ENCODE peak calls at places on chromosomes 3 and 15, in ten cellular contexts. W is mucosa of descending colon; J is PC-3; S is astrocyte of the spinal cord; V is CD4-positive, alpha-beta T cell; H is HCT116; F is progenitor cell of endocrine pancreas; Q is adrenal gland; O is fibroblast of mammary gland; K is endothelial cell. M is an unnamed sample.

GRCh38 chr3:79767194-79767952 is 425 bp downstream of the ROBO1 start:
- DNase-seq in W (no peak), J (peak; percentile 27), S (peak; percentile 52), V (no peak), H (no peak), F (no peak), Q (no peak), O (no peak), K (peak; percentile 32), M (peak; percentile 21)

GRCh38 chr3:117439812-117440211 is 730.2 kb downstream of the TUSC7 start:
- DNase-seq in W (no peak), J (peak; percentile 6), S (peak; percentile 9), V (no peak), H (no peak), F (no peak), Q (peak; percentile 22), O (peak; percentile 26), K (peak; percentile 16), M (no peak)

GRCh38 chr15:90889313-90889730 is 5.0 kb downstream of the FES start:
- DNase-seq in W (no peak), J (no peak), S (no peak), V (no peak), H (no peak), F (no peak), Q (no peak), O (no peak), K (no peak), M (no peak)

GRCh38 chr15:71447328-71448250 is 332.3 kb downstream of the THSD4 start:
- DNase-seq in W (no peak), J (peak; percentile 95), S (peak; percentile 42), V (no peak), H (peak; percentile 69), F (no peak), Q (no peak), O (peak; percentile 49), K (no peak), M (no peak)

GRCh38 chr3:55292360-55292759 is 194.7 kb downstream of the WNT5A start:
- DNase-seq in W (no peak), J (no peak), S (no peak), V (no peak), H (no peak), F (no peak), Q (no peak), O (no peak), K (no peak), M (no peak)

GRCh38 chr15:66673410-66674322 is 28.4 kb upstream of the SMAD6 start:
- DNase-seq in W (peak; percentile 93), J (no peak), S (no peak), V (peak; percentile 24), H (peak; percentile 60), F (no peak), Q (peak; percentile 56), O (no peak), K (peak; percentile 32), M (peak; percentile 67)

GRCh38 chr3:187932530-187932929 is 187.3 kb upstream of the BCL6 start:
- DNase-seq in W (no peak), J (no peak), S (no peak), V (no peak), H (no peak), F (no peak), Q (no peak), O (no peak), K (no peak), M (no peak)

GRCh38 chr3:133209871-133210550 is 171.8 kb downstream of the TMEM108 start:
- DNase-seq in W (no peak), J (peak; percentile 2), S (peak; percentile 56), V (no peak), H (no peak), F (no peak), Q (no peak), O (peak; percentile 30), K (no peak), M (no peak)

GRCh38 chr15:63836579-63836978 is 2.8 kb upstream of the HERC1 start:
- DNase-seq in W (no peak), J (no peak), S (peak; percentile 27), V (no peak), H (no peak), F (no peak), Q (no peak), O (no peak), K (no peak), M (no peak)

DNA sequence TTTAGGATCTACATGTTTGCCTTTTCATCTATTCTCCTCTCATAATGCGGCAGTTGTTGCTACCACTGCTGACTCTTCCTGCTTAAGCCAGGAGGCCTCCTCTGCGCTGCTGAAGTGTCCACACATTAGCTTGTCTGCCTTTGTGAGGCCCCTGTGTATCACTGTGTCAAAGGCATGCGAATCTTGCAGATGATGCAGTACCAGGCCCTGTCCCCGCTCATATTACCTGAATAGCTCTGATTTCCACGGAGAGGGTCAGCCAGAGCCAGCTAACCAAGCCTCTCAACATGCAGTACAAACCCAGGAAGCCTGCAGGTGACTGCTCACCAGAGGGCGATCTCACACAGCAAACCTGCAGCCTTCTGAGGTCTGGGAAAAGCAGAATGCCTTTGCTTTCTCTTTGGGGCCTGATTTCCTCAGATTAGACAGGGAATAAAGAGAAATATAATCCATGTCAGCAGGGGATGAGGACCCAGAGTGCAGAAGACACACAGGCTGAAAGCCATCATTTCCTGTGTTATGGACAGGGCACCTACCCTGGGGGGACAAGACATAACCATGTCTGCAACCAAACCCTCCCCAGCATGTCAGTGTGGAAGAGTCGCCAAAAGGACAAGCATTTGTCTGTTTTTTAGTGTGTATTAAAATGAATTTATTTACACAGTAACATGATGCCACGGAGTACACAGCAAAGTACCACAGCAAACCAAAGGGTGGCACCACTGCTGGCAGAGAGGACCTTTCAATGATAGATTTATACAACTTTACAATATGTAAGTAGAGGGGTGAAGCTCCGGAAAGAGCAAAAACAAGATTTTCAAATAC is 36.8 kb upstream of the TSPAN3 start:
- DNase-seq in W (peak; percentile 76), J (peak; percentile 69), S (peak; percentile 68), V (no peak), H (no peak), F (peak; percentile 34), Q (peak; percentile 58), O (peak; percentile 59), K (peak; percentile 57), M (peak; percentile 51)
- TF ChIP-seq CTCF in W (peak; percentile 51), J (peak; percentile 80), S (peak; percentile 86), V (peak; percentile 24), H (peak; percentile 75), F (peak; percentile 73), Q (peak; percentile 40), O (peak; percentile 80), K (no peak), M (peak; percentile 73)

DNA sequence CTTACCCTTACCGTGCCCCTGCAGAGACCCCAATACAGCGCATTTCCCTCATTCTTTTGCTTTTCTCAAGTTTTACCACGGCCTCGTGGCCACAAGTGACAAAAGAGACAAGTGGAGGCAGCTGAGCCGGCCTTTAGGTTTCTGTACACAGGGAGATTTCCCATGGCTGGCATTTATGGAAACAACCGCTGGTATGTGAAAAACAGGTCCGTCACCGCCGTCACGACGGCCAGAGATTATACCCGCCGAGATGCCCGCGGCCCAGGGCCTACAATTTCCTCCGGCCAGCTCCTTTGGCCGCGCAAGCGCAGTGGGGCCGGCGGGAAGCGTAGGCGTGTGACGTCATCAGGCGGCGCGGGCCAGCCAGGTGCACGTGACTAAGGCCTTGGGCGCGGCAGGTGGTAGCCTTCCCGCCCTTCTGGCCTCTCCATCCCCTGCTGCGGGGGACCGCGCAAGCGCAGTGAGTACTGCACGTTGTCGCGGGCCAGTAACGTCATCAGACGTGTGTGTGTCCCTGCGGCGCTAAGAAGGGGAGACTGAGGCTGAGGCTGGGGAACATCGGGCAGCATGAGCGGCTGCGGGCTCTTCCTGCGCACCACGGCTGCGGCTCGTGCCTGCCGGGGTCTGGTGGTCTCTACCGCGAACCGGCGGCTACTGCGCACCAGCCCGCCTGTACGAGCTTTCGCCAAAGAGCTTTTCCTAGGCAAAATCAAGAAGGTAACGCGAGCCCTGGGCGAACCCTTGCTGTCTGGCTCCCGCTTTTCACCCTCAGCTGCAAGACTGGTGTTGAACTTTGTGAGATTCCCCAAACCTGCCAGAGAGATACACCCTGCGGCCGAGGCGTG is at the start of gene ACAD9:
- DNase-seq in W (peak; percentile 99), J (peak; percentile 94), S (peak; percentile 97), V (peak; percentile 95), H (peak; percentile 96), F (peak; percentile 98), Q (peak; percentile 98), O (peak; percentile 97), K (peak; percentile 99), M (peak; percentile 97)
- TF ChIP-seq CTCF in W (peak; percentile 8), J (no peak), S (no peak), V (no peak), H (no peak), F (no peak), Q (no peak), O (no peak), K (no peak), M (no peak)

DNA sequence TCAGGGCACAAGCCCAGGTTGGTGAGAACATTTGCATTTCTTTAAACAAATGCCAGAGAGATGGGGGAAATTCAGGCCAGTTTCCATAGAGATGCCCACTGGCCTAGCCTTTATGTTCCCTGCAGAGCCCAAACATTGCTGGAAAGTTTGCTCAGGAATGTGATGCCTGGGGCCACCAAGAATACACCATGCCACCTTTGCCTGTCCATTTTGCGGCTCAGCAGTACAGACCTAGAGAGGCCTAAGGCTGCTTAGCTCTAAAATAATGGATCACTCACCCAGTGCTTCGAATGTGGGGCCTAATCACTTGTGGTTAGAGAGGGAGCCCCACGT is 210.0 kb downstream of the RPLP1 start:
- DNase-seq in W (no peak), J (no peak), S (no peak), V (no peak), H (no peak), F (no peak), Q (no peak), O (no peak), K (no peak), M (no peak)
- TF ChIP-seq CTCF in W (no peak), J (no peak), S (no peak), V (no peak), H (no peak), F (no peak), Q (no peak), O (no peak), K (no peak), M (no peak)

GRCh38 chr3:107506458-107506857 is 16.3 kb upstream of the BBX start:
- DNase-seq in W (no peak), J (no peak), S (no peak), V (no peak), H (no peak), F (no peak), Q (no peak), O (peak; percentile 31), K (no peak), M (no peak)

GRCh38 chr3:107516475-107516874 is 6.3 kb upstream of the BBX start:
- DNase-seq in W (no peak), J (no peak), S (no peak), V (no peak), H (no peak), F (no peak), Q (no peak), O (no peak), K (no peak), M (no peak)

GRCh38 chr3:107514453-107514852 is 8.3 kb upstream of the BBX start:
- DNase-seq in W (no peak), J (no peak), S (no peak), V (no peak), H (no peak), F (no peak), Q (no peak), O (no peak), K (no peak), M (no peak)

GRCh38 chr3:107508331-107508730 is 14.4 kb upstream of the BBX start:
- DNase-seq in W (no peak), J (no peak), S (no peak), V (no peak), H (no peak), F (no peak), Q (no peak), O (no peak), K (no peak), M (no peak)

GRCh38 chr3:107512108-107512507 is 10.7 kb upstream of the BBX start:
- DNase-seq in W (no peak), J (peak; percentile 19), S (no peak), V (no peak), H (no peak), F (no peak), Q (no peak), O (peak; percentile 4), K (no peak), M (no peak)
- TF ChIP-seq CTCF in W (no peak), J (peak; percentile 22), S (no peak), V (no peak), H (no peak), F (no peak), Q (no peak), O (peak; percentile 7), K (no peak), M (no peak)

M was measured in neural crest cell.